ENCODE peak calls at places on chromosome 15, in four cellular contexts. L is GM23338, M is HepG2, B is GM12878. H is an unnamed sample.

GRCh38 chr15:38691951-38692788 is 127.6 kb upstream of the RASGRP1 start:
- DNase-seq in L (no peak), M (no peak), B (no peak), H (no peak)

GRCh38 chr15:26065723-26066122 is 202.6 kb upstream of the ATP10A start:
- DNase-seq in B (no peak), M (no peak), L (peak), H (no peak)

GRCh38 chr15:72706266-72706665 is 20.3 kb downstream of the BBS4 start:
- DNase-seq in M (no peak), B (no peak), L (no peak), H (peak)

GRCh38 chr15:65916664-65917406 is 47.5 kb downstream of the RAB11A start:
- DNase-seq in B (peak), M (peak), L (peak), H (peak)

GRCh38 chr15:72983812-72984211 is 68.5 kb upstream of the NEO1 start:
- DNase-seq in M (no peak), B (no peak), L (no peak), H (no peak)

GRCh38 chr15:23035964-23036566 is 3.3 kb downstream of the TUBGCP5 start:
- DNase-seq in M (peak), L (peak), B (no peak), H (peak)

GRCh38 chr15:59632714-59633113 is 21.1 kb downstream of the GCNT3 start:
- DNase-seq in M (peak), L (peak), B (no peak), H (peak)

GRCh38 chr15:90885432-90886290 is 1.4 kb downstream of the FES start:
- DNase-seq in M (no peak), L (peak), B (no peak), H (peak)

GRCh38 chr15:76059320-76060097 is at the start of gene TMEM266:
- DNase-seq in B (no peak), M (no peak), L (peak), H (peak)

GRCh38 chr15:66715181-66715624 is 13.2 kb downstream of the SMAD6 start:
- DNase-seq in L (no peak), M (peak), B (no peak), H (no peak)

GRCh38 chr15:48394172-48394571 is 62.9 kb downstream of the DUT start:
- DNase-seq in M (no peak), L (no peak), B (no peak), H (no peak)

GRCh38 chr15:65333441-65333820 is 29.0 kb downstream of the RNU5B-1 start:
- DNase-seq in M (no peak), L (no peak), B (no peak), H (no peak)

GRCh38 chr15:27412413-27412812 is 441.4 kb downstream of the GABRG3 start:
- DNase-seq in L (peak), B (no peak), M (no peak), H (no peak)

GRCh38 chr15:85583404-85584390 is 203.3 kb downstream of the AKAP13 start:
- DNase-seq in L (no peak), B (peak), M (no peak), H (no peak)

GRCh38 chr15:70286110-70286806 is 188.5 kb upstream of the TLE3 start:
- DNase-seq in B (no peak), M (no peak), L (peak), H (no peak)

GRCh38 chr15:57881361-57881760 is 174.8 kb downstream of the POLR2M start:
- DNase-seq in B (no peak), L (no peak), M (no peak), H (no peak)

GRCh38 chr15:98983333-98983732 is 24.3 kb downstream of the PGPEP1L start:
- DNase-seq in B (no peak), L (no peak), M (no peak), H (peak)

GRCh38 chr15:40192942-40193341 is 32.1 kb downstream of the BUB1B start:
- DNase-seq in L (no peak), M (no peak), B (no peak), H (no peak)

GRCh38 chr15:85671156-85671555 is 123.6 kb downstream of the KLHL25 start:
- DNase-seq in L (no peak), B (no peak), M (no peak), H (no peak)

GRCh38 chr15:64224508-64224907 is 61.7 kb upstream of the PPIB start:
- DNase-seq in B (no peak), M (peak), L (no peak), H (no peak)

GRCh38 chr15:72037321-72037720 is 80.6 kb downstream of the MYO9A start:
- DNase-seq in B (no peak), L (no peak), M (peak), H (no peak)

GRCh38 chr15:55858661-55859060 is 115.7 kb upstream of the PRTG start:
- DNase-seq in B (no peak), L (no peak), M (no peak), H (no peak)

GRCh38 chr15:41975679-41976078 is 3.3 kb upstream of the EHD4 start:
- DNase-seq in L (no peak), B (no peak), M (no peak), H (no peak)

GRCh38 chr15:65796610-65797012 is 4.5 kb upstream of the DENND4A start:
- DNase-seq in B (no peak), M (no peak), L (no peak), H (peak)

GRCh38 chr15:57146394-57147140 is 228.1 kb downstream of the TCF12 start:
- DNase-seq in B (no peak), M (peak), L (peak), H (peak)

GRCh38 chr15:36724493-36724892 is 145.1 kb downstream of the CDIN1 start:
- DNase-seq in M (no peak), B (no peak), L (no peak), H (no peak)

GRCh38 chr15:35912196-35912595 is 366.2 kb upstream of the DPH6 start:
- DNase-seq in M (no peak), B (no peak), L (peak), H (no peak)

GRCh38 chr15:78685157-78685830 is 44.3 kb upstream of the CHRNB4 start:
- DNase-seq in L (peak), M (no peak), B (no peak), H (no peak)

GRCh38 chr15:43185161-43186002 is at the start of gene CCNDBP1:
- DNase-seq in B (peak), M (peak), L (peak), H (peak)

GRCh38 chr15:42001236-42001635 is 19.6 kb downstream of the PLA2G4E start:
- DNase-seq in B (no peak), L (no peak), M (no peak), H (no peak)

GRCh38 chr15:36731025-36731424 is 151.6 kb downstream of the CDIN1 start:
- DNase-seq in M (no peak), B (no peak), L (no peak), H (no peak)

GRCh38 chr15:70329179-70329578 is 231.5 kb upstream of the TLE3 start:
- DNase-seq in B (no peak), M (no peak), L (no peak), H (no peak)

GRCh38 chr15:80210612-80211554 is 41.1 kb downstream of the CTXND1 start:
- DNase-seq in B (no peak), L (no peak), M (no peak), H (no peak)

GRCh38 chr15:69065981-69066645 is 51.6 kb downstream of the NOX5 start:
- DNase-seq in M (no peak), L (no peak), B (no peak), H (no peak)

GRCh38 chr15:66515901-66516322 is 10.8 kb downstream of the ZWILCH start:
- DNase-seq in B (no peak), L (no peak), M (no peak), H (no peak)

GRCh38 chr15:59994855-59995557 is 9.1 kb upstream of the FOXB1 start:
- DNase-seq in L (peak), B (no peak), M (no peak), H (no peak)

GRCh38 chr15:43769584-43770228 is 7.1 kb downstream of the ELL3 start:
- DNase-seq in B (no peak), L (peak), M (peak), H (peak)

GRCh38 chr15:68379058-68379758 is 52.8 kb downstream of the ITGA11 start:
- DNase-seq in L (no peak), M (no peak), B (no peak), H (no peak)

GRCh38 chr15:80485370-80486164 is 81.4 kb downstream of the ARNT2 start:
- DNase-seq in B (no peak), L (no peak), M (peak), H (no peak)

GRCh38 chr15:45854455-45855202 is 219.8 kb downstream of the SQOR start:
- DNase-seq in M (no peak), B (no peak), L (no peak), H (no peak)

GRCh38 chr15:45857295-45857694 is 222.5 kb downstream of the SQOR start:
- DNase-seq in L (no peak), B (no peak), M (no peak), H (no peak)

GRCh38 chr15:45855907-45856579 is 221.2 kb downstream of the SQOR start:
- DNase-seq in B (no peak), M (no peak), L (no peak), H (no peak)

GRCh38 chr15:45858491-45858890 is 223.7 kb downstream of the SQOR start:
- DNase-seq in B (no peak), L (no peak), M (no peak), H (no peak)

GRCh38 chr15:45855210-45855906 is 220.5 kb downstream of the SQOR start:
- DNase-seq in M (peak), B (no peak), L (no peak), H (no peak)
- H2AFZ ChIP-seq in M (no peak), B (no peak), L (peak), H (no peak)

GRCh38 chr15:52255935-52256334 is 39.7 kb downstream of the MYO5C start:
- DNase-seq in L (no peak), B (no peak), M (no peak), H (no peak)

GRCh38 chr15:52256930-52257733 is 38.5 kb downstream of the MYO5C start:
- DNase-seq in B (no peak), M (no peak), L (peak), H (no peak)

GRCh38 chr15:52257734-52258062 is 37.9 kb downstream of the MYO5C start:
- DNase-seq in M (no peak), L (peak), B (no peak), H (no peak)

GRCh38 chr15:52255008-52255407 is 40.6 kb downstream of the MYO5C start:
- DNase-seq in L (no peak), M (no peak), B (no peak), H (no peak)

GRCh38 chr15:52256366-52256765 is 39.2 kb downstream of the MYO5C start:
- DNase-seq in M (peak), L (peak), B (peak), H (peak)
- TF ChIP-seq CREB1 in M (no peak), L (peak), B (no peak), H (no peak)

GRCh38 chr15:77533530-77533929 is 99.2 kb downstream of the LINGO1 start:
- DNase-seq in M (no peak), L (peak), B (no peak), H (no peak)

GRCh38 chr15:77533986-77534385 is 98.7 kb downstream of the LINGO1 start:
- DNase-seq in B (no peak), L (peak), M (no peak), H (no peak)

GRCh38 chr15:77538011-77538410 is 94.7 kb downstream of the LINGO1 start:
- DNase-seq in L (peak), M (no peak), B (peak), H (no peak)

GRCh38 chr15:77537006-77537405 is 95.7 kb downstream of the LINGO1 start:
- DNase-seq in M (no peak), L (no peak), B (no peak), H (no peak)

DNA sequence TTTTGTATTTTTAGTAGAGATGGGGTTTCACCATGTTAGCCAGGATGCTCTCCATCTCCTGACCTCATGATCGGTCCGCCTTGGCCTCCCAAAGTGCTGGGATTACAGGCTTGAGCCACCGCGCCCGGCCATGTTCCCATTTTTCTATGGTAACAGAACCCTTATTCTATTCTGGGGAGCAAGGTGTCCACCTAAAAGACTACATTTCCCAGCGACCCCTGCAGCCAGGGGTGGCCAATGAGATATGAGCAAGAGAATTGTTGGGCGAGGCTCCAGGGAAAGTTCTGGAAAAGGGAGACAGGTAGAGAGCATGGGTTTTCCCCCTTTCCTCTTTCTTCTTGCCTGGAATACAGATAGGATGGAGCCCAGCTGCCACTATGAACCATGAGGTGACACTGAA is 96.9 kb downstream of the LINGO1 start:
- DNase-seq in M (no peak), L (peak), B (no peak), H (peak)
- H2AFZ ChIP-seq in M (no peak), L (no peak), B (no peak), H (peak)

GRCh38 chr15:101045835-101046691 is 126.9 kb downstream of the LRRK1 start:
- DNase-seq in L (no peak), B (no peak), M (no peak), H (no peak)
- TF ChIP-seq CREB1 in L (no peak), B (no peak), M (no peak), H (no peak)